ENCODE peak calls at places on chromosomes 1 and 21, in eight cellular contexts. B is B cell, R is mucosa of descending colon, M is astrocyte of the spinal cord, U is HFF-Myc, Q is spleen, A is GM06990, N is vagina. E is an unnamed sample.

GRCh38 chr21:33470701-33471100 is 9.1 kb downstream of the TMEM50B start:
- DNase-seq in B (no peak), R (no peak), M (no peak), U (no peak), Q (no peak), A (no peak), N (no peak), E (no peak)

GRCh38 chr1:167491586-167492408 is 26.5 kb downstream of the CD247 start:
- DNase-seq in B (no peak), R (no peak), M (no peak), U (no peak), Q (no peak), A (no peak), N (no peak), E (no peak)

GRCh38 chr1:193730017-193730416 is 543.6 kb upstream of the B3GALT2 start:
- DNase-seq in B (no peak), R (no peak), M (no peak), U (no peak), Q (no peak), A (no peak), N (no peak), E (no peak)

GRCh38 chr1:65182658-65183268 is 34.8 kb downstream of the AK4 start:
- DNase-seq in B (no peak), R (no peak), M (no peak), U (no peak), Q (no peak), A (no peak), N (no peak), E (peak)

GRCh38 chr1:37133276-37134145 is 99.2 kb upstream of the GRIK3 start:
- DNase-seq in B (no peak), R (no peak), M (no peak), U (no peak), Q (no peak), A (no peak), N (no peak), E (no peak)

GRCh38 chr1:19385869-19386591 is 73.9 kb downstream of the SLC66A1 start:
- DNase-seq in B (no peak), R (peak), M (peak), U (no peak), Q (no peak), A (no peak), N (no peak), E (no peak)

GRCh38 chr1:247448107-247448778 is 9.7 kb downstream of the OR2B11 start:
- DNase-seq in B (no peak), R (peak), M (peak), U (peak), Q (peak), A (peak), N (peak), E (no peak)

GRCh38 chr1:213993929-213994328 is 6.2 kb downstream of the PROX1 start:
- DNase-seq in B (no peak), R (no peak), M (no peak), U (no peak), Q (no peak), A (no peak), N (no peak), E (no peak)

GRCh38 chr1:2145946-2146835 is 48.4 kb downstream of the FAAP20 start:
- DNase-seq in B (no peak), R (no peak), M (no peak), U (no peak), Q (no peak), A (no peak), N (no peak), E (no peak)

GRCh38 chr1:235866207-235866912 is at the start of gene LYST:
- DNase-seq in B (peak), R (peak), M (peak), U (no peak), Q (peak), A (peak), N (no peak), E (peak)

GRCh38 chr1:81374481-81374880 is 426.3 kb upstream of the ADGRL2 start:
- DNase-seq in B (no peak), R (no peak), M (no peak), U (no peak), Q (no peak), A (no peak), N (no peak), E (no peak)

GRCh38 chr1:81371864-81372263 is 428.9 kb upstream of the ADGRL2 start:
- DNase-seq in B (no peak), R (no peak), M (no peak), U (no peak), Q (no peak), A (no peak), N (no peak), E (no peak)

GRCh38 chr1:81375884-81376548 is 424.7 kb upstream of the ADGRL2 start:
- DNase-seq in B (no peak), R (no peak), M (no peak), U (no peak), Q (no peak), A (no peak), N (no peak), E (no peak)

GRCh38 chr1:81379430-81379829 is 421.3 kb upstream of the ADGRL2 start:
- DNase-seq in B (no peak), R (no peak), M (no peak), U (no peak), Q (no peak), A (peak), N (no peak), E (no peak)

DNA sequence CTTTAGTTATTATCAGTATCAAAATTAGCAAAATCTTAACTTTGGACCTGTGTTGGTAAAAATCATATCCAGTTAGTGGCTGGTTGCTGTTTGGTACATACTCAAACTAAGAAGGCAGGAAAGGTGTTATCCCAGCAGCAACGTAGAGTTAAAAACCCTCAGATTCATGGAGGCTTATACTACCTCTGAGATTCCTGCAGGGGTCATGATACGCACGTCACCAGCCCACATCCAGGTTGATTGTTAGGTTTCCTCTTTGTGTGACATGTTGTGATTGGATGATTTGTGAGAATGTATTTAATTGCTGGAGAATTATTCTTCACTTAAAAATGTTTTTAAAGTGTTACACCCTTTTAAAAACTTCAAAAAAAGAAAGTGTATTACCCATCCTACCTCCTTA is 423.3 kb upstream of the ADGRL2 start:
- DNase-seq in B (no peak), R (peak), M (no peak), U (no peak), Q (no peak), A (no peak), N (no peak), E (no peak)
- TF ChIP-seq CTCF in B (no peak), R (no peak), M (no peak), U (no peak), Q (no peak), A (no peak), N (no peak), E (no peak)

GRCh38 chr1:187063271-187063670 is 234.5 kb downstream of the PLA2G4A start:
- DNase-seq in B (no peak), R (no peak), M (no peak), U (no peak), Q (no peak), A (no peak), N (no peak), E (no peak)
- TF ChIP-seq CTCF in B (no peak), R (no peak), M (no peak), U (no peak), Q (no peak), A (no peak), N (no peak), E (no peak)

GRCh38 chr21:42698730-42699129 is 45.3 kb downstream of the PDE9A start:
- DNase-seq in B (no peak), R (no peak), M (no peak), U (no peak), Q (peak), A (no peak), N (no peak), E (no peak)
- TF ChIP-seq CTCF in B (no peak), R (no peak), M (no peak), U (no peak), Q (no peak), A (no peak), N (no peak), E (no peak)

GRCh38 chr1:41887365-41887764 is 31.4 kb downstream of the HIVEP3 start:
- DNase-seq in B (no peak), R (no peak), M (no peak), U (no peak), Q (no peak), A (no peak), N (peak), E (no peak)

GRCh38 chr1:41890841-41891311 is 27.8 kb downstream of the HIVEP3 start:
- DNase-seq in B (no peak), R (peak), M (no peak), U (no peak), Q (no peak), A (no peak), N (peak), E (no peak)

GRCh38 chr1:41891403-41891896 is 27.3 kb downstream of the HIVEP3 start:
- DNase-seq in B (peak), R (peak), M (no peak), U (no peak), Q (no peak), A (peak), N (peak), E (peak)

GRCh38 chr1:41889506-41890414 is 29.0 kb downstream of the HIVEP3 start:
- DNase-seq in B (no peak), R (no peak), M (no peak), U (no peak), Q (no peak), A (no peak), N (peak), E (no peak)

GRCh38 chr1:41888756-41889155 is 30.0 kb downstream of the HIVEP3 start:
- DNase-seq in B (no peak), R (no peak), M (no peak), U (no peak), Q (no peak), A (no peak), N (peak), E (no peak)
- TF ChIP-seq CTCF in B (no peak), R (no peak), M (no peak), U (no peak), Q (no peak), A (no peak), N (no peak), E (no peak)

GRCh38 chr1:3409737-3410434 is 44.6 kb upstream of the ARHGEF16 start:
- DNase-seq in B (no peak), R (peak), M (peak), U (no peak), Q (no peak), A (no peak), N (no peak), E (no peak)
- TF ChIP-seq CTCF in B (no peak), R (peak), M (peak), U (peak), Q (no peak), A (no peak), N (no peak), E (no peak)

GRCh38 chr1:11157867-11158266 is 31.3 kb upstream of the ANGPTL7 start:
- DNase-seq in B (no peak), R (no peak), M (peak), U (peak), Q (no peak), A (no peak), N (no peak), E (no peak)

GRCh38 chr1:11157394-11157793 is 31.8 kb upstream of the ANGPTL7 start:
- DNase-seq in B (no peak), R (no peak), M (no peak), U (no peak), Q (no peak), A (no peak), N (no peak), E (no peak)

GRCh38 chr1:11158291-11158690 is 30.9 kb upstream of the ANGPTL7 start:
- DNase-seq in B (no peak), R (no peak), M (no peak), U (no peak), Q (no peak), A (no peak), N (no peak), E (no peak)

GRCh38 chr1:11156958-11157357 is 32.2 kb upstream of the ANGPTL7 start:
- DNase-seq in B (no peak), R (no peak), M (no peak), U (no peak), Q (no peak), A (no peak), N (no peak), E (no peak)

GRCh38 chr1:11158720-11159321 is 30.3 kb upstream of the ANGPTL7 start:
- DNase-seq in B (no peak), R (no peak), M (peak), U (peak), Q (no peak), A (no peak), N (no peak), E (no peak)
- TF ChIP-seq CTCF in B (no peak), R (no peak), M (no peak), U (no peak), Q (no peak), A (no peak), N (no peak), E (no peak)

GRCh38 chr1:45230537-45230936 is 24.1 kb upstream of the ZSWIM5 start:
- DNase-seq in B (no peak), R (peak), M (no peak), U (no peak), Q (no peak), A (no peak), N (no peak), E (no peak)
- TF ChIP-seq CTCF in B (no peak), R (peak), M (no peak), U (no peak), Q (no peak), A (peak), N (no peak), E (peak)

DNA sequence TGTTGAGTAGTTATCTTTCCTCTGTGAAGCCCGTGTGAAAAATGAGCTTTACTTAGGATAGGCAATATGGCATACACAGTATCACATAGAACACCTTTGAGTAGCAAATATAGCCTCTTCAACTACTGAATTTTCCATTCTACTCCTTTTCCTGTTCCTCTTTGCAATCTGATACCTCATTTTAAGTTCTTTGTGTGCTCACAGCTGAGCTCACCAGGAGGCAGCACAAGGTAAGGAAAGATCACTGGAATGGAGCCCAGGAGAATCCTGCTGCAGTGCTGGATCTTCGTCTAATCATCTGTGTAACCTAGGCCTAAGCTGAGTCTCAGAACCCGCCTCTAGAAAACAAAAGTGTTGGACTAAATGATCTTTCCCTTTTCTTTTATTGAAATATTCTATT is 171.0 kb downstream of the LRRC40 start:
- DNase-seq in B (no peak), R (no peak), M (peak), U (peak), Q (no peak), A (no peak), N (no peak), E (no peak)
- TF ChIP-seq CTCF in B (no peak), R (no peak), M (peak), U (peak), Q (no peak), A (no peak), N (no peak), E (no peak)

GRCh38 chr21:36127977-36128376 is 6.9 kb upstream of the CBR3 start:
- DNase-seq in B (no peak), R (no peak), M (no peak), U (no peak), Q (no peak), A (no peak), N (no peak), E (no peak)
- TF ChIP-seq CTCF in B (no peak), R (no peak), M (no peak), U (no peak), Q (no peak), A (no peak), N (no peak), E (no peak)

DNA sequence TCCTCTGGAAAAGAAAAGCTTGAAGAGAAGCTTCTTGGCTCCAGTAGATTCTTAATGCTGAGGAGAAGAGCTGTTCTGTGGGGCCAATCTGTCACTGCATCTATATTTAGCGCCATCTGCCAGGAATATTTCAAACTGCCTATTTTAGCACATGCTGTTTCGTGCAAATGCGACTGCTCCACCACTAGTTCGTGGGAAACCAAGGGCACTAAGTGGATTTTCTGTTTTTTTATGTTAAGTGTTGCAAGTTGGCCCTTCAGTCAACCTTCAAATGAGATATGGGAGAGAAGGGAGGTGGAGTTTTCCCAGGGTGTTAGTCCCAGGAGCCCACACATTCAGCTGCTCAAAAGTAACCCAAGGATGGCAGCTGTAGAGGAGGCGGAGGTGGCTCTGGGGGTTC is 91.9 kb downstream of the TSEN15 start:
- DNase-seq in B (no peak), R (no peak), M (no peak), U (no peak), Q (no peak), A (no peak), N (no peak), E (no peak)
- TF ChIP-seq CTCF in B (no peak), R (no peak), M (no peak), U (no peak), Q (peak), A (no peak), N (no peak), E (no peak)

E was measured in GM13977.